ENCODE peak calls at places on chromosomes 6 and 20, in five cellular contexts. One of them, this sample, is unnamed.

GRCh38 chr6:159217595-159218275 is 48.5 kb downstream of the FNDC1 start:
- DNase-seq in HT1080: peak
- DNase-seq in SW480: peak
- DNase-seq in T-helper 9 cell: no peak
- DNase-seq in HEK293T: peak
- DNase-seq in this sample: peak

GRCh38 chr20:721876-722275 is 46.3 kb upstream of the SCRT2 start:
- DNase-seq in HT1080: no peak
- DNase-seq in SW480: no peak
- DNase-seq in T-helper 9 cell: no peak
- DNase-seq in HEK293T: no peak
- DNase-seq in this sample: no peak

GRCh38 chr20:59939052-59939878 is 840 bp downstream of the PPP1R3D start:
- DNase-seq in HT1080: no peak
- DNase-seq in SW480: no peak
- DNase-seq in T-helper 9 cell: no peak
- DNase-seq in HEK293T: no peak
- DNase-seq in this sample: peak

GRCh38 chr6:22906091-22906549 is 336.8 kb downstream of the HDGFL1 start:
- DNase-seq in HT1080: peak
- DNase-seq in SW480: peak
- DNase-seq in T-helper 9 cell: no peak
- DNase-seq in HEK293T: peak
- DNase-seq in this sample: peak

GRCh38 chr6:134634952-134635351 is 314.9 kb downstream of the ALDH8A1 start:
- DNase-seq in HT1080: no peak
- DNase-seq in SW480: no peak
- DNase-seq in T-helper 9 cell: no peak
- DNase-seq in HEK293T: no peak
- DNase-seq in this sample: no peak

GRCh38 chr6:19408331-19408730 is 428.8 kb upstream of the ID4 start:
- DNase-seq in HT1080: no peak
- DNase-seq in SW480: no peak
- DNase-seq in T-helper 9 cell: no peak
- DNase-seq in HEK293T: no peak
- DNase-seq in this sample: no peak

GRCh38 chr20:38152175-38153010 is 12.7 kb downstream of the TGM2 start:
- DNase-seq in HT1080: peak
- DNase-seq in SW480: peak
- DNase-seq in T-helper 9 cell: no peak
- DNase-seq in HEK293T: no peak
- DNase-seq in this sample: peak

GRCh38 chr6:157631838-157632237 is 191.2 kb upstream of the SNX9 start:
- DNase-seq in HT1080: no peak
- DNase-seq in SW480: no peak
- DNase-seq in T-helper 9 cell: no peak
- DNase-seq in HEK293T: no peak
- DNase-seq in this sample: no peak

GRCh38 chr6:120355822-120356221 is 978.5 kb downstream of the TBC1D32 start:
- DNase-seq in HT1080: peak
- DNase-seq in SW480: no peak
- DNase-seq in T-helper 9 cell: no peak
- DNase-seq in HEK293T: no peak
- DNase-seq in this sample: no peak

GRCh38 chr6:167401525-167402194 is 76.8 kb downstream of the TTLL2 start:
- DNase-seq in HT1080: peak
- DNase-seq in SW480: no peak
- DNase-seq in T-helper 9 cell: no peak
- DNase-seq in HEK293T: no peak
- DNase-seq in this sample: peak

GRCh38 chr20:31836853-31837608 is 8.4 kb downstream of the FOXS1 start:
- DNase-seq in HT1080: peak
- DNase-seq in SW480: no peak
- DNase-seq in T-helper 9 cell: no peak
- DNase-seq in HEK293T: no peak
- DNase-seq in this sample: no peak

GRCh38 chr20:44646023-44646640 is 5.4 kb downstream of the ADA start:
- DNase-seq in HT1080: peak
- DNase-seq in SW480: no peak
- DNase-seq in T-helper 9 cell: no peak
- DNase-seq in HEK293T: no peak
- DNase-seq in this sample: no peak

GRCh38 chr6:120378582-120379220 is 955.6 kb downstream of the TBC1D32 start:
- DNase-seq in HT1080: peak
- DNase-seq in SW480: peak
- DNase-seq in T-helper 9 cell: no peak
- DNase-seq in HEK293T: peak
- DNase-seq in this sample: peak

This sample was measured in hepatocyte.